ENCODE peak calls at places on chromosome 19, in ten cellular contexts. One of them, this sample, is unnamed.

GRCh38 chr19:17993076-17993813 is 14.7 kb upstream of the ARRDC2 start:
- DNase-seq in ecto neural progenitor cell: no peak
- DNase-seq in ACHN: no peak
- DNase-seq in hippocampal formation: no peak
- DNase-seq in DMS 273 treated with DMSO at 0.1 percent for 48 hours: no peak
- DNase-seq in amygdala: no peak
- DNase-seq in A172: no peak
- DNase-seq in NCI-H2081: no peak
- DNase-seq in stimulated activated CD8-positive, alpha-beta memory T cell treated with anti-CD3 and anti-CD28 coated beads, Interleukin-4, amount 100 ng/mL, for 1 hour: no peak
- DNase-seq in OCI-LY7: no peak
- DNase-seq in this sample: no peak

GRCh38 chr19:34411216-34411615 is 7.0 kb downstream of the PDCD2L start:
- DNase-seq in amygdala: no peak
- DNase-seq in OCI-LY7: no peak
- DNase-seq in NCI-H2081: no peak
- DNase-seq in stimulated activated CD8-positive, alpha-beta memory T cell treated with anti-CD3 and anti-CD28 coated beads, Interleukin-4, amount 100 ng/mL, for 1 hour: no peak
- DNase-seq in ACHN: no peak
- DNase-seq in DMS 273 treated with DMSO at 0.1 percent for 48 hours: no peak
- DNase-seq in ecto neural progenitor cell: no peak
- DNase-seq in hippocampal formation: no peak
- DNase-seq in A172: no peak
- DNase-seq in this sample: no peak

GRCh38 chr19:14544047-14544446 is 14.7 kb downstream of the TECR start:
- DNase-seq in ecto neural progenitor cell: no peak
- DNase-seq in amygdala: no peak
- DNase-seq in stimulated activated CD8-positive, alpha-beta memory T cell treated with anti-CD3 and anti-CD28 coated beads, Interleukin-4, amount 100 ng/mL, for 1 hour: no peak
- DNase-seq in A172: no peak
- DNase-seq in OCI-LY7: no peak
- DNase-seq in ACHN: no peak
- DNase-seq in hippocampal formation: no peak
- DNase-seq in NCI-H2081: no peak
- DNase-seq in DMS 273 treated with DMSO at 0.1 percent for 48 hours: no peak
- DNase-seq in this sample: no peak

GRCh38 chr19:6458695-6459355 is 767 bp downstream of the SLC25A23 start:
- DNase-seq in hippocampal formation: no peak
- DNase-seq in OCI-LY7: peak; percentile 27
- DNase-seq in NCI-H2081: no peak
- DNase-seq in ecto neural progenitor cell: no peak
- DNase-seq in DMS 273 treated with DMSO at 0.1 percent for 48 hours: no peak
- DNase-seq in amygdala: no peak
- DNase-seq in ACHN: peak; percentile 9
- DNase-seq in A172: no peak
- DNase-seq in stimulated activated CD8-positive, alpha-beta memory T cell treated with anti-CD3 and anti-CD28 coated beads, Interleukin-4, amount 100 ng/mL, for 1 hour: no peak
- DNase-seq in this sample: no peak

GRCh38 chr19:16495982-16496612 is at the start of the genes C19orf44 and CALR3:
- DNase-seq in DMS 273 treated with DMSO at 0.1 percent for 48 hours: peak; percentile 98
- DNase-seq in A172: peak; percentile 98
- DNase-seq in NCI-H2081: peak; percentile 99
- DNase-seq in hippocampal formation: peak; percentile 98
- DNase-seq in ACHN: peak; percentile 98
- DNase-seq in OCI-LY7: peak; percentile 99
- DNase-seq in stimulated activated CD8-positive, alpha-beta memory T cell treated with anti-CD3 and anti-CD28 coated beads, Interleukin-4, amount 100 ng/mL, for 1 hour: peak; percentile 94
- DNase-seq in amygdala: peak; percentile 95
- DNase-seq in ecto neural progenitor cell: peak; percentile 99
- DNase-seq in this sample: peak; percentile 98

GRCh38 chr19:56119585-56119978 is 1.5 kb downstream of the ZNF787 start:
- DNase-seq in ecto neural progenitor cell: no peak
- DNase-seq in DMS 273 treated with DMSO at 0.1 percent for 48 hours: no peak
- DNase-seq in hippocampal formation: no peak
- DNase-seq in ACHN: peak; percentile 43
- DNase-seq in A172: peak; percentile 52
- DNase-seq in OCI-LY7: no peak
- DNase-seq in NCI-H2081: no peak
- DNase-seq in stimulated activated CD8-positive, alpha-beta memory T cell treated with anti-CD3 and anti-CD28 coated beads, Interleukin-4, amount 100 ng/mL, for 1 hour: no peak
- DNase-seq in amygdala: no peak
- DNase-seq in this sample: no peak

GRCh38 chr19:1082165-1082927 is 12.8 kb downstream of the POLR2E start:
- DNase-seq in ecto neural progenitor cell: peak; percentile 98
- DNase-seq in ACHN: peak; percentile 65
- DNase-seq in NCI-H2081: peak; percentile 68
- DNase-seq in DMS 273 treated with DMSO at 0.1 percent for 48 hours: no peak
- DNase-seq in amygdala: no peak
- DNase-seq in OCI-LY7: peak; percentile 95
- DNase-seq in stimulated activated CD8-positive, alpha-beta memory T cell treated with anti-CD3 and anti-CD28 coated beads, Interleukin-4, amount 100 ng/mL, for 1 hour: peak; percentile 71
- DNase-seq in hippocampal formation: no peak
- DNase-seq in A172: no peak
- DNase-seq in this sample: no peak

GRCh38 chr19:17406887-17407196 is 1.4 kb upstream of the BST2 start:
- DNase-seq in ecto neural progenitor cell: no peak
- DNase-seq in amygdala: no peak
- DNase-seq in ACHN: no peak
- DNase-seq in NCI-H2081: no peak
- DNase-seq in hippocampal formation: no peak
- DNase-seq in A172: no peak
- DNase-seq in DMS 273 treated with DMSO at 0.1 percent for 48 hours: no peak
- DNase-seq in stimulated activated CD8-positive, alpha-beta memory T cell treated with anti-CD3 and anti-CD28 coated beads, Interleukin-4, amount 100 ng/mL, for 1 hour: no peak
- DNase-seq in OCI-LY7: peak; percentile 68
- DNase-seq in this sample: no peak

GRCh38 chr19:40143612-40144011 is 47.6 kb upstream of the MAP3K10 start:
- DNase-seq in DMS 273 treated with DMSO at 0.1 percent for 48 hours: no peak
- DNase-seq in ACHN: no peak
- DNase-seq in A172: no peak
- DNase-seq in stimulated activated CD8-positive, alpha-beta memory T cell treated with anti-CD3 and anti-CD28 coated beads, Interleukin-4, amount 100 ng/mL, for 1 hour: no peak
- DNase-seq in OCI-LY7: peak; percentile 89
- DNase-seq in hippocampal formation: no peak
- DNase-seq in amygdala: no peak
- DNase-seq in NCI-H2081: no peak
- DNase-seq in ecto neural progenitor cell: no peak
- DNase-seq in this sample: peak; percentile 12

GRCh38 chr19:1945899-1946298 is 4.9 kb downstream of the CSNK1G2 start:
- DNase-seq in amygdala: no peak
- DNase-seq in ACHN: peak; percentile 40
- DNase-seq in stimulated activated CD8-positive, alpha-beta memory T cell treated with anti-CD3 and anti-CD28 coated beads, Interleukin-4, amount 100 ng/mL, for 1 hour: no peak
- DNase-seq in OCI-LY7: peak; percentile 9
- DNase-seq in ecto neural progenitor cell: peak; percentile 80
- DNase-seq in hippocampal formation: no peak
- DNase-seq in DMS 273 treated with DMSO at 0.1 percent for 48 hours: no peak
- DNase-seq in NCI-H2081: no peak
- DNase-seq in A172: peak; percentile 38
- DNase-seq in this sample: no peak

GRCh38 chr19:27776020-27776419 is 1436.9 kb downstream of the UQCRFS1 start:
- DNase-seq in hippocampal formation: no peak
- DNase-seq in A172: peak; percentile 82
- DNase-seq in OCI-LY7: peak; percentile 37
- DNase-seq in DMS 273 treated with DMSO at 0.1 percent for 48 hours: no peak
- DNase-seq in stimulated activated CD8-positive, alpha-beta memory T cell treated with anti-CD3 and anti-CD28 coated beads, Interleukin-4, amount 100 ng/mL, for 1 hour: no peak
- DNase-seq in ACHN: peak; percentile 32
- DNase-seq in amygdala: no peak
- DNase-seq in NCI-H2081: no peak
- DNase-seq in ecto neural progenitor cell: peak; percentile 17
- DNase-seq in this sample: no peak

GRCh38 chr19:489418-490196 is 6.7 kb upstream of the MADCAM1 start:
- DNase-seq in OCI-LY7: peak; percentile 24
- DNase-seq in ecto neural progenitor cell: peak; percentile 67
- DNase-seq in A172: no peak
- DNase-seq in hippocampal formation: no peak
- DNase-seq in stimulated activated CD8-positive, alpha-beta memory T cell treated with anti-CD3 and anti-CD28 coated beads, Interleukin-4, amount 100 ng/mL, for 1 hour: no peak
- DNase-seq in NCI-H2081: no peak
- DNase-seq in ACHN: no peak
- DNase-seq in amygdala: no peak
- DNase-seq in DMS 273 treated with DMSO at 0.1 percent for 48 hours: no peak
- DNase-seq in this sample: peak; percentile 57

GRCh38 chr19:45467115-45467455 is 711 bp upstream of the FOSB start:
- DNase-seq in DMS 273 treated with DMSO at 0.1 percent for 48 hours: no peak
- DNase-seq in hippocampal formation: no peak
- DNase-seq in NCI-H2081: no peak
- DNase-seq in ACHN: no peak
- DNase-seq in amygdala: no peak
- DNase-seq in A172: no peak
- DNase-seq in ecto neural progenitor cell: no peak
- DNase-seq in stimulated activated CD8-positive, alpha-beta memory T cell treated with anti-CD3 and anti-CD28 coated beads, Interleukin-4, amount 100 ng/mL, for 1 hour: no peak
- DNase-seq in OCI-LY7: peak; percentile 27
- DNase-seq in this sample: no peak

GRCh38 chr19:13103585-13103923 is 896 bp upstream of the LYL1 start:
- DNase-seq in stimulated activated CD8-positive, alpha-beta memory T cell treated with anti-CD3 and anti-CD28 coated beads, Interleukin-4, amount 100 ng/mL, for 1 hour: no peak
- DNase-seq in OCI-LY7: no peak
- DNase-seq in NCI-H2081: no peak
- DNase-seq in ACHN: no peak
- DNase-seq in hippocampal formation: no peak
- DNase-seq in DMS 273 treated with DMSO at 0.1 percent for 48 hours: no peak
- DNase-seq in amygdala: no peak
- DNase-seq in A172: no peak
- DNase-seq in ecto neural progenitor cell: peak; percentile 43
- DNase-seq in this sample: no peak

GRCh38 chr19:5718032-5718578 is 1.8 kb downstream of the LONP1 start:
- DNase-seq in hippocampal formation: no peak
- DNase-seq in amygdala: no peak
- DNase-seq in ACHN: peak; percentile 50
- DNase-seq in A172: peak; percentile 35
- DNase-seq in NCI-H2081: no peak
- DNase-seq in ecto neural progenitor cell: no peak
- DNase-seq in stimulated activated CD8-positive, alpha-beta memory T cell treated with anti-CD3 and anti-CD28 coated beads, Interleukin-4, amount 100 ng/mL, for 1 hour: no peak
- DNase-seq in OCI-LY7: no peak
- DNase-seq in DMS 273 treated with DMSO at 0.1 percent for 48 hours: no peak
- DNase-seq in this sample: no peak

GRCh38 chr19:4123615-4124568 is at the start of gene MAP2K2:
- DNase-seq in OCI-LY7: peak; percentile 96
- DNase-seq in ACHN: peak; percentile 89
- DNase-seq in DMS 273 treated with DMSO at 0.1 percent for 48 hours: peak; percentile 81
- DNase-seq in A172: peak; percentile 83
- DNase-seq in hippocampal formation: peak; percentile 91
- DNase-seq in NCI-H2081: peak; percentile 89
- DNase-seq in stimulated activated CD8-positive, alpha-beta memory T cell treated with anti-CD3 and anti-CD28 coated beads, Interleukin-4, amount 100 ng/mL, for 1 hour: peak; percentile 93
- DNase-seq in ecto neural progenitor cell: peak; percentile 98
- DNase-seq in amygdala: peak; percentile 82
- DNase-seq in this sample: peak; percentile 93

GRCh38 chr19:32866061-32866460 is 3.5 kb downstream of the SLC7A9 start:
- DNase-seq in DMS 273 treated with DMSO at 0.1 percent for 48 hours: no peak
- DNase-seq in stimulated activated CD8-positive, alpha-beta memory T cell treated with anti-CD3 and anti-CD28 coated beads, Interleukin-4, amount 100 ng/mL, for 1 hour: no peak
- DNase-seq in A172: no peak
- DNase-seq in NCI-H2081: no peak
- DNase-seq in ACHN: no peak
- DNase-seq in ecto neural progenitor cell: no peak
- DNase-seq in OCI-LY7: no peak
- DNase-seq in amygdala: no peak
- DNase-seq in hippocampal formation: no peak
- DNase-seq in this sample: no peak

GRCh38 chr19:47274891-47275865 is 493 bp downstream of the INAFM1 start:
- DNase-seq in NCI-H2081: no peak
- DNase-seq in amygdala: no peak
- DNase-seq in hippocampal formation: no peak
- DNase-seq in stimulated activated CD8-positive, alpha-beta memory T cell treated with anti-CD3 and anti-CD28 coated beads, Interleukin-4, amount 100 ng/mL, for 1 hour: no peak
- DNase-seq in DMS 273 treated with DMSO at 0.1 percent for 48 hours: no peak
- DNase-seq in ACHN: no peak
- DNase-seq in OCI-LY7: no peak
- DNase-seq in ecto neural progenitor cell: no peak
- DNase-seq in A172: no peak
- DNase-seq in this sample: no peak

GRCh38 chr19:30373593-30373992 is 1.4 kb downstream of the ZNF536 start:
- DNase-seq in ecto neural progenitor cell: no peak
- DNase-seq in ACHN: no peak
- DNase-seq in hippocampal formation: peak; percentile 33
- DNase-seq in A172: no peak
- DNase-seq in DMS 273 treated with DMSO at 0.1 percent for 48 hours: no peak
- DNase-seq in OCI-LY7: no peak
- DNase-seq in NCI-H2081: no peak
- DNase-seq in stimulated activated CD8-positive, alpha-beta memory T cell treated with anti-CD3 and anti-CD28 coated beads, Interleukin-4, amount 100 ng/mL, for 1 hour: no peak
- DNase-seq in amygdala: no peak
- DNase-seq in this sample: no peak